ENCODE peak calls at places on chromosomes 6 and 20, in seven cellular contexts. One of them, this sample, is unnamed.
A peak's percentile ranks its signal among the peaks of the same experiment; 100 is the strongest.

GRCh38 chr6:29465279-29465678 is 8.3 kb downstream of the OR2H1 start:
- DNase-seq in astrocyte: no peak
- DNase-seq in fibroblast of lung: no peak
- DNase-seq in GM23248: no peak
- DNase-seq in A549: no peak
- DNase-seq in HepG2: no peak
- DNase-seq in trophoblast cell: peak; percentile 29
- DNase-seq in this sample: no peak

GRCh38 chr6:37688088-37688850 is 9.4 kb downstream of the MDGA1 start:
- DNase-seq in astrocyte: no peak
- DNase-seq in fibroblast of lung: no peak
- DNase-seq in GM23248: no peak
- DNase-seq in A549: no peak
- DNase-seq in HepG2: no peak
- DNase-seq in trophoblast cell: no peak
- DNase-seq in this sample: peak; percentile 55

GRCh38 chr6:10030942-10031537 is 383.8 kb downstream of the TFAP2A start:
- DNase-seq in astrocyte: no peak
- DNase-seq in fibroblast of lung: no peak
- DNase-seq in GM23248: no peak
- DNase-seq in A549: no peak
- DNase-seq in HepG2: peak; percentile 32
- DNase-seq in trophoblast cell: no peak
- DNase-seq in this sample: no peak

GRCh38 chr6:3226422-3227362 is 761 bp downstream of the TUBB2B start:
- DNase-seq in astrocyte: peak; percentile 57
- DNase-seq in fibroblast of lung: no peak
- DNase-seq in GM23248: peak; percentile 59
- DNase-seq in A549: no peak
- DNase-seq in HepG2: no peak
- DNase-seq in trophoblast cell: no peak
- DNase-seq in this sample: no peak

GRCh38 chr6:53440331-53440730 is 91.6 kb upstream of the ELOVL5 start:
- DNase-seq in astrocyte: no peak
- DNase-seq in fibroblast of lung: peak; percentile 28
- DNase-seq in GM23248: peak; percentile 28
- DNase-seq in A549: no peak
- DNase-seq in HepG2: no peak
- DNase-seq in trophoblast cell: no peak
- DNase-seq in this sample: no peak

GRCh38 chr20:53495357-53495756 is 98.3 kb downstream of the ZNF217 start:
- DNase-seq in astrocyte: peak; percentile 22
- DNase-seq in fibroblast of lung: no peak
- DNase-seq in GM23248: peak; percentile 50
- DNase-seq in A549: no peak
- DNase-seq in HepG2: no peak
- DNase-seq in trophoblast cell: no peak
- DNase-seq in this sample: no peak

GRCh38 chr6:89944181-89944755 is 50.0 kb downstream of the GJA10 start:
- DNase-seq in astrocyte: peak; percentile 34
- DNase-seq in fibroblast of lung: peak; percentile 15
- DNase-seq in GM23248: peak; percentile 25
- DNase-seq in A549: no peak
- DNase-seq in HepG2: no peak
- DNase-seq in trophoblast cell: no peak
- DNase-seq in this sample: no peak

GRCh38 chr6:152277826-152278247 is 359.3 kb downstream of the SYNE1 start:
- DNase-seq in astrocyte: no peak
- DNase-seq in fibroblast of lung: no peak
- DNase-seq in GM23248: no peak
- DNase-seq in A549: no peak
- DNase-seq in HepG2: peak; percentile 77
- DNase-seq in trophoblast cell: no peak
- DNase-seq in this sample: no peak

GRCh38 chr6:85494551-85495337 is 44.9 kb downstream of the NT5E start:
- DNase-seq in astrocyte: peak; percentile 63
- DNase-seq in fibroblast of lung: peak; percentile 19
- DNase-seq in GM23248: peak; percentile 67
- DNase-seq in A549: no peak
- DNase-seq in HepG2: no peak
- DNase-seq in trophoblast cell: peak; percentile 40
- DNase-seq in this sample: no peak

GRCh38 chr6:159043236-159043635 is 1.6 kb downstream of the TAGAP start:
- DNase-seq in astrocyte: no peak
- DNase-seq in fibroblast of lung: no peak
- DNase-seq in GM23248: no peak
- DNase-seq in A549: no peak
- DNase-seq in HepG2: no peak
- DNase-seq in trophoblast cell: no peak
- DNase-seq in this sample: peak; percentile 61

DNA sequence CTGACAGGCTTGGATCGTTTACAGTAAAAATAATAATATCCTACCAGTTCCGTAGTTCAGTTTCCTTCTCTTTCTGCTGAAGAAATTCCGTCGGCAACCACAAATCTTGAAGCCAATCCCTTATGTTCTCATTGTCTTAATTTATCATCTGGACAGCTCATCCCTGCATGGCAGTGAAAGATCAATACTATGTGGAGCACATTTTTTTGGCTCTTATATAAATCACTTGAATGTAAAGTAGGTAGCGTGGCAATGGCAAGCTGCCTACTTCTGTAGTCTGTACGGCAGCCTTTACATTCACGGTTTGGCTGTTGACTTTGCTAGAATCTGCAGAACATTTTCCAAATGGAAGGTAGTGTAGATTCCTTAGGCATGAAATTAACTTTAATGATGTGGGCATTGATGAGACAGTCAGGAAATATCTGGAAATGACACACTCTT is 142.8 kb downstream of the WDR27 start:
- DNase-seq in astrocyte: peak; percentile 85
- DNase-seq in fibroblast of lung: peak; percentile 49
- DNase-seq in GM23248: peak; percentile 63
- DNase-seq in A549: no peak
- DNase-seq in HepG2: no peak
- DNase-seq in trophoblast cell: no peak
- DNase-seq in this sample: no peak
- H3K4me3 ChIP-seq in astrocyte: no peak overlapping the region
- H3K4me3 ChIP-seq in fibroblast of lung: peak overlapping the region; percentile 30
- H3K4me3 ChIP-seq in GM23248: peak overlapping the region; percentile 56
- H3K4me3 ChIP-seq in A549: no peak overlapping the region
- H3K4me3 ChIP-seq in HepG2: no peak overlapping the region
- H3K4me3 ChIP-seq in trophoblast cell: no peak overlapping the region
- H3K4me3 ChIP-seq in this sample: no peak overlapping the region

GRCh38 chr6:87472525-87473418 is at the start of gene SLC35A1:
- DNase-seq in astrocyte: peak; percentile 70
- DNase-seq in fibroblast of lung: peak; percentile 83
- DNase-seq in GM23248: peak; percentile 89
- DNase-seq in A549: peak; percentile 75
- DNase-seq in HepG2: peak; percentile 60
- DNase-seq in trophoblast cell: peak; percentile 60
- DNase-seq in this sample: peak; percentile 84

GRCh38 chr6:87473419-87473903 is 687 bp downstream of the SLC35A1 start:
- DNase-seq in astrocyte: peak; percentile 45
- DNase-seq in fibroblast of lung: peak; percentile 47
- DNase-seq in GM23248: peak; percentile 84
- DNase-seq in A549: peak; percentile 46
- DNase-seq in HepG2: peak; percentile 20
- DNase-seq in trophoblast cell: no peak
- DNase-seq in this sample: peak; percentile 58
- H3K4me2 ChIP-seq in astrocyte: peak overlapping the region; percentile 91
- H3K4me2 ChIP-seq in fibroblast of lung: peak overlapping the region; percentile 90
- H3K4me2 ChIP-seq in GM23248: peak overlapping the region; percentile 90
- H3K4me2 ChIP-seq in A549: peak overlapping the region; percentile 83
- H3K4me2 ChIP-seq in HepG2: peak overlapping the region; percentile 96
- H3K4me2 ChIP-seq in trophoblast cell: peak overlapping the region; percentile 95
- H3K4me2 ChIP-seq in this sample: peak overlapping the region; percentile 84

DNA sequence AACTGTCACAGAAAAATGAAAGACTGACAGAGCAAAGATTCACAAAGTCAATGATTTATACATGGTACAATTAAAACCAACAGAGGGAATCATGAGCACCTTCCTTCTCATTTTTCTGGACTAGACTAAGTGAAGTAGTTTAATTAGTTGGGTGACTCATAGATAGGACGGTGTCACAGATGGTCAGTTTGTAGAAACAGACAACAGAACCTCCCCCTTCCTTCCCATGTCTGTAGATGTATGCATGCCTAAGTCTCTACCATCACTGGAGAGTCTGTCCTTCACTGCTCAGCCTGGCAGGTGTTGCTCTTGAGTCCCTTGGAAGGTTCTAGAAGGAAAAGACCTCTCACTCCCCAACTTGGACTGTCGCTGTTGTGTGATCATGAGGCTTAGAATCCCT is 75.4 kb upstream of the EEF1E1 start:
- DNase-seq in astrocyte: peak; percentile 41
- DNase-seq in fibroblast of lung: no peak
- DNase-seq in GM23248: peak; percentile 18
- DNase-seq in A549: no peak
- DNase-seq in HepG2: no peak
- DNase-seq in trophoblast cell: no peak
- DNase-seq in this sample: no peak
- H3K4me3 ChIP-seq in astrocyte: no peak overlapping the region
- H3K4me3 ChIP-seq in fibroblast of lung: no peak overlapping the region
- H3K4me3 ChIP-seq in GM23248: no peak overlapping the region
- H3K4me3 ChIP-seq in A549: no peak overlapping the region
- H3K4me3 ChIP-seq in HepG2: no peak overlapping the region
- H3K4me3 ChIP-seq in trophoblast cell: no peak overlapping the region
- H3K4me3 ChIP-seq in this sample: no peak overlapping the region

DNA sequence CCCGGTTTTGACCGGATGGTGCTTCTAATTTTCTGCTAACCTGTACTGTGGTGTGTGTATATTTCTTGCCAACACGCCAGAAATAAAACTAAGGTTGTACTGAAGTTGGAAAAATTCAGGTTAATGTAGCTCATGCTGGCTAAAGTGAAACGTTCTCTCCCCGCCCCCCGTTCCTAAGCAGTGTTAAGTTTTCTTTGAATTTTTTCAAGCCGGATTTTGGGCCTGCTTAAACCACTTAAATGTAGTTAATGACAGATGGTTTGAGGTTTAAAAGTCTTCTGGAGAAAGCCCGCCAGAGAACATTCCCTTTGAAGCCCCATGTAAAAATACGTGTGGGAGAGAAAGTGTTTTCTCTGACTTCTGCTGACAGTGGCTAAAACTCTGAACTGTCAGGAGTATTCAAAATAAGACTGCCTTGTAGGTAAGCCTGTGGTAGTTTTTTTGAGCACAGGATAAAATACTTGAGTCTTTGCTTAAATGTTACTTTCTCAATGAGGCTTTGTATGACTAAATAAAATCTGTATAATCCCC is 101.4 kb downstream of the OR2B2 start:
- DNase-seq in astrocyte: no peak
- DNase-seq in fibroblast of lung: no peak
- DNase-seq in GM23248: no peak
- DNase-seq in A549: no peak
- DNase-seq in HepG2: no peak
- DNase-seq in trophoblast cell: no peak
- DNase-seq in this sample: peak; percentile 73
- H3K4me2 ChIP-seq in astrocyte: peak overlapping the region; percentile 92
- H3K4me2 ChIP-seq in fibroblast of lung: peak overlapping the region; percentile 98
- H3K4me2 ChIP-seq in GM23248: peak overlapping the region; percentile 84
- H3K4me2 ChIP-seq in A549: peak overlapping the region; percentile 66
- H3K4me2 ChIP-seq in HepG2: peak overlapping the region; percentile 87
- H3K4me2 ChIP-seq in trophoblast cell: peak overlapping the region; percentile 94
- H3K4me2 ChIP-seq in this sample: peak overlapping the region; percentile 69

GRCh38 chr6:136052046-136052445 is 198.1 kb downstream of the MTFR2 start:
- DNase-seq in astrocyte: no peak
- DNase-seq in fibroblast of lung: no peak
- DNase-seq in GM23248: no peak
- DNase-seq in A549: no peak
- DNase-seq in HepG2: no peak
- DNase-seq in trophoblast cell: no peak
- DNase-seq in this sample: no peak

GRCh38 chr6:136051140-136051775 is 198.9 kb downstream of the MTFR2 start:
- DNase-seq in astrocyte: peak; percentile 71
- DNase-seq in fibroblast of lung: peak; percentile 76
- DNase-seq in GM23248: no peak
- DNase-seq in A549: no peak
- DNase-seq in HepG2: no peak
- DNase-seq in trophoblast cell: no peak
- DNase-seq in this sample: peak; percentile 8

DNA sequence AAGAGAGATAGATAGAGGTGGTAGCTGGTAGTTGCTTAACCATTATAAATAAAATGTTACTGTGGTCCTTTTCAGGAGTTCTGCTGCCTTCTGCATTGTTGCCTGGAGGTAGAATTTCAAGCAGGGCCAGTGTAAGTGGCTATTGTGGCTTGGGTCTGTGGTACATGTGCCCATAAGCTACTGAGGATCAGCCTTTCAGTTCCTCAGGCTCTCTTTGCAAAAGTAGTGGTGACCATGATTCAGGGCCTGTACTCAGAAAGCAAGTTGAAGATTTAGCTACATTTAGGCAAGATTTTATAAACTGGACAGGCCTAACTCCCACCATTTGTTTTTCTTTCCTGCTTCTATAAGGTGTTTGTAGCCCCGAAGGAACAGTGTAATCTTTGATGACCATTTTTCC is 199.0 kb downstream of the PDE7B start:
- DNase-seq in astrocyte: no peak
- DNase-seq in fibroblast of lung: no peak
- DNase-seq in GM23248: no peak
- DNase-seq in A549: no peak
- DNase-seq in HepG2: no peak
- DNase-seq in trophoblast cell: no peak
- DNase-seq in this sample: no peak
- H3K4me3 ChIP-seq in astrocyte: no peak overlapping the region
- H3K4me3 ChIP-seq in fibroblast of lung: no peak overlapping the region
- H3K4me3 ChIP-seq in GM23248: no peak overlapping the region
- H3K4me3 ChIP-seq in A549: no peak overlapping the region
- H3K4me3 ChIP-seq in HepG2: no peak overlapping the region
- H3K4me3 ChIP-seq in trophoblast cell: no peak overlapping the region
- H3K4me3 ChIP-seq in this sample: no peak overlapping the region

GRCh38 chr6:163722293-163722692 is 307.8 kb downstream of the QKI start:
- DNase-seq in astrocyte: no peak
- DNase-seq in fibroblast of lung: no peak
- DNase-seq in GM23248: no peak
- DNase-seq in A549: no peak
- DNase-seq in HepG2: no peak
- DNase-seq in trophoblast cell: no peak
- DNase-seq in this sample: no peak
- H3K4me2 ChIP-seq in astrocyte: no peak overlapping the region
- H3K4me2 ChIP-seq in fibroblast of lung: no peak overlapping the region
- H3K4me2 ChIP-seq in GM23248: no peak overlapping the region
- H3K4me2 ChIP-seq in A549: no peak overlapping the region
- H3K4me2 ChIP-seq in HepG2: no peak overlapping the region
- H3K4me2 ChIP-seq in trophoblast cell: no peak overlapping the region
- H3K4me2 ChIP-seq in this sample: no peak overlapping the region

DNA sequence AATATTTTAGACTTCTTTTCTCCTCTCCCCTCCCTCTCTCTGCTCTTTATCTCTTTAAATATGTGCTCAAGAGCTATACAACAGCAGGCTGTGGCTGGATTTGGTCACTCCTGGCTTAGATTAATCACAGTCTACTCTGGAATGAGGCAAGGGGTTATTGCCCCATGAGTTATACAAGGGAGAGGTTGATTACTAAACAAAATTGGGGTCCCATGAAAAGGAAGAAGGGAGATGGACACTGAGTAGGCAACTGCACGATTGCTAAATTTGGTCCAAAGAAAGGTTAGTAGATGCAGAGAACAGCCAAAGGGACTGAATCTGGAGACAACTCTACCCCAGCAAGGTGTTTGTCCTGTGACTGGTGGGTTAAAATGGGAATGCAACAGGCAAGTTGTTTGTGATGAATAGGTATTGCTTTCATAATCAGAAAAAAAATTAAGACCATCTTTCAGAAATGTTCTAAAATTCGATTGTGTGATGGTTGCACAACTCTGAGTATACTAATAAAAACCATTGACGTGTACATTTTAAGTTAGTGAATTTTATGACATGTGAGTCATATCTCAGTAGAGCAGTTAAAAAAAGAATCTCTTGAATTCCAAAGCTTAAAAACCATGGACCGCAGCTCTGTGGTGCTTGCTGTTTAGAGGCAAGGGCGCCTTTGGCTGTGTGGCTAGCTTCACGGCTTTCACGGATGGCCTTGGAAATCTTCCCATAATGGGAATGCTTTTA is 57.1 kb downstream of the KIZ start:
- DNase-seq in astrocyte: peak; percentile 85
- DNase-seq in fibroblast of lung: peak; percentile 88
- DNase-seq in GM23248: peak; percentile 94
- DNase-seq in A549: no peak
- DNase-seq in HepG2: no peak
- DNase-seq in trophoblast cell: no peak
- DNase-seq in this sample: no peak
- H3K4me3 ChIP-seq in astrocyte: no peak overlapping the region
- H3K4me3 ChIP-seq in fibroblast of lung: no peak overlapping the region
- H3K4me3 ChIP-seq in GM23248: peak overlapping the region; percentile 49
- H3K4me3 ChIP-seq in A549: no peak overlapping the region
- H3K4me3 ChIP-seq in HepG2: no peak overlapping the region
- H3K4me3 ChIP-seq in trophoblast cell: no peak overlapping the region
- H3K4me3 ChIP-seq in this sample: no peak overlapping the region

This sample was measured in DND-41.